ENCODE peak calls at places on chromosomes 1 and 21, in five cellular contexts. One of them, this sample, is unnamed.

GRCh38 chr21:42533306-42533962 is 19.8 kb downstream of the SLC37A1 start:
- DNase-seq in heart right ventricle: no peak
- DNase-seq in brain microvascular endothelial cell: no peak
- DNase-seq in uterus: no peak
- DNase-seq in stimulated activated CD8-positive, alpha-beta memory T cell treated with anti-CD3 and anti-CD28 coated beads, Interleukin-4, amount 100 ng/mL, for 4 hours: no peak
- DNase-seq in this sample: no peak

GRCh38 chr1:164823486-164824279 is 264.7 kb downstream of the PBX1 start:
- DNase-seq in heart right ventricle: peak; percentile 38
- DNase-seq in brain microvascular endothelial cell: peak; percentile 48
- DNase-seq in uterus: peak; percentile 76
- DNase-seq in stimulated activated CD8-positive, alpha-beta memory T cell treated with anti-CD3 and anti-CD28 coated beads, Interleukin-4, amount 100 ng/mL, for 4 hours: no peak
- DNase-seq in this sample: peak; percentile 40

GRCh38 chr1:1879942-1880341 is 10.9 kb downstream of the GNB1 start:
- DNase-seq in heart right ventricle: no peak
- DNase-seq in brain microvascular endothelial cell: no peak
- DNase-seq in uterus: no peak
- DNase-seq in stimulated activated CD8-positive, alpha-beta memory T cell treated with anti-CD3 and anti-CD28 coated beads, Interleukin-4, amount 100 ng/mL, for 4 hours: no peak
- DNase-seq in this sample: no peak

GRCh38 chr1:4702927-4703326 is 48.5 kb downstream of the AJAP1 start:
- DNase-seq in heart right ventricle: no peak
- DNase-seq in brain microvascular endothelial cell: peak; percentile 87
- DNase-seq in uterus: no peak
- DNase-seq in stimulated activated CD8-positive, alpha-beta memory T cell treated with anti-CD3 and anti-CD28 coated beads, Interleukin-4, amount 100 ng/mL, for 4 hours: no peak
- DNase-seq in this sample: no peak

GRCh38 chr1:241706967-241707366 is 54.9 kb downstream of the WDR64 start:
- DNase-seq in heart right ventricle: no peak
- DNase-seq in brain microvascular endothelial cell: no peak
- DNase-seq in uterus: no peak
- DNase-seq in stimulated activated CD8-positive, alpha-beta memory T cell treated with anti-CD3 and anti-CD28 coated beads, Interleukin-4, amount 100 ng/mL, for 4 hours: no peak
- DNase-seq in this sample: no peak

GRCh38 chr21:31235671-31236450 is 108.2 kb downstream of the TIAM1 start:
- DNase-seq in heart right ventricle: no peak
- DNase-seq in brain microvascular endothelial cell: peak; percentile 61
- DNase-seq in uterus: no peak
- DNase-seq in stimulated activated CD8-positive, alpha-beta memory T cell treated with anti-CD3 and anti-CD28 coated beads, Interleukin-4, amount 100 ng/mL, for 4 hours: no peak
- DNase-seq in this sample: no peak

GRCh38 chr1:226332947-226333346 is 24.0 kb upstream of the LIN9 start:
- DNase-seq in heart right ventricle: no peak
- DNase-seq in brain microvascular endothelial cell: no peak
- DNase-seq in uterus: no peak
- DNase-seq in stimulated activated CD8-positive, alpha-beta memory T cell treated with anti-CD3 and anti-CD28 coated beads, Interleukin-4, amount 100 ng/mL, for 4 hours: no peak
- DNase-seq in this sample: no peak

GRCh38 chr21:26007911-26008579 is 162.5 kb downstream of the APP start:
- DNase-seq in heart right ventricle: no peak
- DNase-seq in brain microvascular endothelial cell: no peak
- DNase-seq in uterus: no peak
- DNase-seq in stimulated activated CD8-positive, alpha-beta memory T cell treated with anti-CD3 and anti-CD28 coated beads, Interleukin-4, amount 100 ng/mL, for 4 hours: no peak
- DNase-seq in this sample: no peak

GRCh38 chr1:95353185-95353584 is 119.2 kb downstream of the RWDD3 start:
- DNase-seq in heart right ventricle: no peak
- DNase-seq in brain microvascular endothelial cell: no peak
- DNase-seq in uterus: no peak
- DNase-seq in stimulated activated CD8-positive, alpha-beta memory T cell treated with anti-CD3 and anti-CD28 coated beads, Interleukin-4, amount 100 ng/mL, for 4 hours: no peak
- DNase-seq in this sample: no peak

GRCh38 chr1:51537568-51537967 is 18.5 kb upstream of the EPS15 start:
- DNase-seq in heart right ventricle: no peak
- DNase-seq in brain microvascular endothelial cell: no peak
- DNase-seq in uterus: no peak
- DNase-seq in stimulated activated CD8-positive, alpha-beta memory T cell treated with anti-CD3 and anti-CD28 coated beads, Interleukin-4, amount 100 ng/mL, for 4 hours: no peak
- DNase-seq in this sample: no peak

GRCh38 chr1:223674119-223674890 is 8.8 kb upstream of the CAPN8 start:
- DNase-seq in heart right ventricle: no peak
- DNase-seq in brain microvascular endothelial cell: no peak
- DNase-seq in uterus: no peak
- DNase-seq in stimulated activated CD8-positive, alpha-beta memory T cell treated with anti-CD3 and anti-CD28 coated beads, Interleukin-4, amount 100 ng/mL, for 4 hours: no peak
- DNase-seq in this sample: no peak

GRCh38 chr1:3702528-3702927 is 49.7 kb upstream of the CCDC27 start:
- DNase-seq in heart right ventricle: no peak
- DNase-seq in brain microvascular endothelial cell: no peak
- DNase-seq in uterus: no peak
- DNase-seq in stimulated activated CD8-positive, alpha-beta memory T cell treated with anti-CD3 and anti-CD28 coated beads, Interleukin-4, amount 100 ng/mL, for 4 hours: no peak
- DNase-seq in this sample: no peak

GRCh38 chr1:96583903-96584302 is 137.7 kb upstream of the PTBP2 start:
- DNase-seq in heart right ventricle: no peak
- DNase-seq in brain microvascular endothelial cell: no peak
- DNase-seq in uterus: no peak
- DNase-seq in stimulated activated CD8-positive, alpha-beta memory T cell treated with anti-CD3 and anti-CD28 coated beads, Interleukin-4, amount 100 ng/mL, for 4 hours: no peak
- DNase-seq in this sample: no peak

GRCh38 chr1:202376247-202376646 is 27.7 kb downstream of the PPP1R12B start:
- DNase-seq in heart right ventricle: no peak
- DNase-seq in brain microvascular endothelial cell: no peak
- DNase-seq in uterus: no peak
- DNase-seq in stimulated activated CD8-positive, alpha-beta memory T cell treated with anti-CD3 and anti-CD28 coated beads, Interleukin-4, amount 100 ng/mL, for 4 hours: no peak
- DNase-seq in this sample: no peak

GRCh38 chr1:12615916-12616708 is 1.9 kb downstream of the DHRS3 start:
- DNase-seq in heart right ventricle: peak; percentile 60
- DNase-seq in brain microvascular endothelial cell: no peak
- DNase-seq in uterus: peak; percentile 51
- DNase-seq in stimulated activated CD8-positive, alpha-beta memory T cell treated with anti-CD3 and anti-CD28 coated beads, Interleukin-4, amount 100 ng/mL, for 4 hours: no peak
- DNase-seq in this sample: peak; percentile 66

GRCh38 chr1:156025873-156026272 is 5.1 kb upstream of the SSR2 start:
- DNase-seq in heart right ventricle: peak; percentile 14
- DNase-seq in brain microvascular endothelial cell: peak; percentile 62
- DNase-seq in uterus: no peak
- DNase-seq in stimulated activated CD8-positive, alpha-beta memory T cell treated with anti-CD3 and anti-CD28 coated beads, Interleukin-4, amount 100 ng/mL, for 4 hours: no peak
- DNase-seq in this sample: peak; percentile 25

GRCh38 chr1:7967651-7968050 is 6.1 kb downstream of the PARK7 start:
- DNase-seq in heart right ventricle: no peak
- DNase-seq in brain microvascular endothelial cell: no peak
- DNase-seq in uterus: no peak
- DNase-seq in stimulated activated CD8-positive, alpha-beta memory T cell treated with anti-CD3 and anti-CD28 coated beads, Interleukin-4, amount 100 ng/mL, for 4 hours: no peak
- DNase-seq in this sample: no peak

GRCh38 chr1:234886081-234886874 is 242.4 kb downstream of the TOMM20 start:
- DNase-seq in heart right ventricle: no peak
- DNase-seq in brain microvascular endothelial cell: no peak
- DNase-seq in uterus: peak; percentile 80
- DNase-seq in stimulated activated CD8-positive, alpha-beta memory T cell treated with anti-CD3 and anti-CD28 coated beads, Interleukin-4, amount 100 ng/mL, for 4 hours: no peak
- DNase-seq in this sample: no peak

GRCh38 chr1:175307160-175307559 is 114.6 kb upstream of the KIAA0040 start:
- DNase-seq in heart right ventricle: no peak
- DNase-seq in brain microvascular endothelial cell: no peak
- DNase-seq in uterus: no peak
- DNase-seq in stimulated activated CD8-positive, alpha-beta memory T cell treated with anti-CD3 and anti-CD28 coated beads, Interleukin-4, amount 100 ng/mL, for 4 hours: no peak
- DNase-seq in this sample: no peak

GRCh38 chr1:62187548-62187947 is 7.1 kb upstream of the L1TD1 start:
- DNase-seq in heart right ventricle: no peak
- DNase-seq in brain microvascular endothelial cell: no peak
- DNase-seq in uterus: no peak
- DNase-seq in stimulated activated CD8-positive, alpha-beta memory T cell treated with anti-CD3 and anti-CD28 coated beads, Interleukin-4, amount 100 ng/mL, for 4 hours: no peak
- DNase-seq in this sample: no peak

GRCh38 chr1:51506537-51506936 is 12.5 kb downstream of the EPS15 start:
- DNase-seq in heart right ventricle: peak; percentile 34
- DNase-seq in brain microvascular endothelial cell: peak; percentile 40
- DNase-seq in uterus: peak; percentile 37
- DNase-seq in stimulated activated CD8-positive, alpha-beta memory T cell treated with anti-CD3 and anti-CD28 coated beads, Interleukin-4, amount 100 ng/mL, for 4 hours: no peak
- DNase-seq in this sample: no peak

GRCh38 chr1:38500352-38500751 is 359.2 kb downstream of the RRAGC start:
- DNase-seq in heart right ventricle: no peak
- DNase-seq in brain microvascular endothelial cell: peak; percentile 2
- DNase-seq in uterus: no peak
- DNase-seq in stimulated activated CD8-positive, alpha-beta memory T cell treated with anti-CD3 and anti-CD28 coated beads, Interleukin-4, amount 100 ng/mL, for 4 hours: no peak
- DNase-seq in this sample: no peak

GRCh38 chr1:234956821-234957329 is 171.8 kb downstream of the TOMM20 start:
- DNase-seq in heart right ventricle: no peak
- DNase-seq in brain microvascular endothelial cell: no peak
- DNase-seq in uterus: peak; percentile 55
- DNase-seq in stimulated activated CD8-positive, alpha-beta memory T cell treated with anti-CD3 and anti-CD28 coated beads, Interleukin-4, amount 100 ng/mL, for 4 hours: no peak
- DNase-seq in this sample: no peak

GRCh38 chr21:17730782-17731181 is 88.4 kb downstream of the C21orf91 start:
- DNase-seq in heart right ventricle: no peak
- DNase-seq in brain microvascular endothelial cell: no peak
- DNase-seq in uterus: no peak
- DNase-seq in stimulated activated CD8-positive, alpha-beta memory T cell treated with anti-CD3 and anti-CD28 coated beads, Interleukin-4, amount 100 ng/mL, for 4 hours: no peak
- DNase-seq in this sample: no peak

GRCh38 chr1:167658574-167659328 is 28.7 kb downstream of the RCSD1 start:
- DNase-seq in heart right ventricle: no peak
- DNase-seq in brain microvascular endothelial cell: no peak
- DNase-seq in uterus: peak; percentile 32
- DNase-seq in stimulated activated CD8-positive, alpha-beta memory T cell treated with anti-CD3 and anti-CD28 coated beads, Interleukin-4, amount 100 ng/mL, for 4 hours: no peak
- DNase-seq in this sample: no peak

GRCh38 chr1:189211742-189212141 is 1265.9 kb downstream of the BRINP3 start:
- DNase-seq in heart right ventricle: no peak
- DNase-seq in brain microvascular endothelial cell: no peak
- DNase-seq in uterus: no peak
- DNase-seq in stimulated activated CD8-positive, alpha-beta memory T cell treated with anti-CD3 and anti-CD28 coated beads, Interleukin-4, amount 100 ng/mL, for 4 hours: no peak
- DNase-seq in this sample: no peak

GRCh38 chr1:3896396-3897000 is 3.6 kb downstream of the C1orf174 start:
- DNase-seq in heart right ventricle: no peak
- DNase-seq in brain microvascular endothelial cell: no peak
- DNase-seq in uterus: no peak
- DNase-seq in stimulated activated CD8-positive, alpha-beta memory T cell treated with anti-CD3 and anti-CD28 coated beads, Interleukin-4, amount 100 ng/mL, for 4 hours: no peak
- DNase-seq in this sample: no peak

This sample was measured in heart left ventricle.